ENCODE peak calls at places on chromosomes 4 and X, in five cellular contexts. One of them, this sample, is unnamed.

GRCh38 chr4:144816668-144817067 is 170.7 kb downstream of the HHIP start:
- DNase-seq in IMR-90: no peak
- DNase-seq in stimulated activated CD8-positive, alpha-beta memory T cell treated with anti-CD3 and anti-CD28 coated beads, Interleukin-4, amount 100 ng/mL, for 4 hours: no peak
- DNase-seq in left lung: no peak
- DNase-seq in T-helper 9 cell: no peak
- DNase-seq in this sample: no peak

GRCh38 chr4:85677286-85677685 is 202.3 kb downstream of the ARHGAP24 start:
- DNase-seq in IMR-90: no peak
- DNase-seq in stimulated activated CD8-positive, alpha-beta memory T cell treated with anti-CD3 and anti-CD28 coated beads, Interleukin-4, amount 100 ng/mL, for 4 hours: no peak
- DNase-seq in left lung: no peak
- DNase-seq in T-helper 9 cell: no peak
- DNase-seq in this sample: no peak

GRCh38 chrX:134676440-134676839 is 18.2 kb upstream of the PLAC1 start:
- DNase-seq in IMR-90: peak
- DNase-seq in stimulated activated CD8-positive, alpha-beta memory T cell treated with anti-CD3 and anti-CD28 coated beads, Interleukin-4, amount 100 ng/mL, for 4 hours: no peak
- DNase-seq in left lung: no peak
- DNase-seq in T-helper 9 cell: no peak
- DNase-seq in this sample: peak

GRCh38 chr4:107866726-107867125 is 42.0 kb downstream of the SGMS2 start:
- DNase-seq in IMR-90: no peak
- DNase-seq in stimulated activated CD8-positive, alpha-beta memory T cell treated with anti-CD3 and anti-CD28 coated beads, Interleukin-4, amount 100 ng/mL, for 4 hours: no peak
- DNase-seq in left lung: no peak
- DNase-seq in T-helper 9 cell: no peak
- DNase-seq in this sample: no peak

GRCh38 chrX:68419934-68420333 is 13.4 kb downstream of the OPHN1 start:
- DNase-seq in IMR-90: no peak
- DNase-seq in stimulated activated CD8-positive, alpha-beta memory T cell treated with anti-CD3 and anti-CD28 coated beads, Interleukin-4, amount 100 ng/mL, for 4 hours: no peak
- DNase-seq in left lung: no peak
- DNase-seq in T-helper 9 cell: no peak
- DNase-seq in this sample: no peak

GRCh38 chr4:168713193-168713592 is 216.3 kb downstream of the PALLD start:
- DNase-seq in IMR-90: no peak
- DNase-seq in stimulated activated CD8-positive, alpha-beta memory T cell treated with anti-CD3 and anti-CD28 coated beads, Interleukin-4, amount 100 ng/mL, for 4 hours: no peak
- DNase-seq in left lung: no peak
- DNase-seq in T-helper 9 cell: no peak
- DNase-seq in this sample: no peak

GRCh38 chr4:157885785-157886184 is 287.0 kb downstream of the GASK1B start:
- DNase-seq in IMR-90: no peak
- DNase-seq in stimulated activated CD8-positive, alpha-beta memory T cell treated with anti-CD3 and anti-CD28 coated beads, Interleukin-4, amount 100 ng/mL, for 4 hours: no peak
- DNase-seq in left lung: no peak
- DNase-seq in T-helper 9 cell: no peak
- DNase-seq in this sample: no peak

GRCh38 chr4:187724526-187724925 is 271.0 kb upstream of the ZFP42 start:
- DNase-seq in IMR-90: no peak
- DNase-seq in stimulated activated CD8-positive, alpha-beta memory T cell treated with anti-CD3 and anti-CD28 coated beads, Interleukin-4, amount 100 ng/mL, for 4 hours: no peak
- DNase-seq in left lung: no peak
- DNase-seq in T-helper 9 cell: no peak
- DNase-seq in this sample: no peak

GRCh38 chr4:12844111-12844510 is 640.0 kb downstream of the RAB28 start:
- DNase-seq in IMR-90: no peak
- DNase-seq in stimulated activated CD8-positive, alpha-beta memory T cell treated with anti-CD3 and anti-CD28 coated beads, Interleukin-4, amount 100 ng/mL, for 4 hours: no peak
- DNase-seq in left lung: no peak
- DNase-seq in T-helper 9 cell: no peak
- DNase-seq in this sample: no peak

GRCh38 chrX:46989548-46989947 is 77.3 kb downstream of the JADE3 start:
- DNase-seq in IMR-90: no peak
- DNase-seq in stimulated activated CD8-positive, alpha-beta memory T cell treated with anti-CD3 and anti-CD28 coated beads, Interleukin-4, amount 100 ng/mL, for 4 hours: no peak
- DNase-seq in left lung: no peak
- DNase-seq in T-helper 9 cell: no peak
- DNase-seq in this sample: no peak

GRCh38 chr4:118801895-118802575 is 33.9 kb downstream of the SEC24D start:
- DNase-seq in IMR-90: no peak
- DNase-seq in stimulated activated CD8-positive, alpha-beta memory T cell treated with anti-CD3 and anti-CD28 coated beads, Interleukin-4, amount 100 ng/mL, for 4 hours: no peak
- DNase-seq in left lung: no peak
- DNase-seq in T-helper 9 cell: no peak
- DNase-seq in this sample: no peak

GRCh38 chrX:8960809-8961413 is 73.0 kb downstream of the FAM9B start:
- DNase-seq in IMR-90: no peak
- DNase-seq in stimulated activated CD8-positive, alpha-beta memory T cell treated with anti-CD3 and anti-CD28 coated beads, Interleukin-4, amount 100 ng/mL, for 4 hours: no peak
- DNase-seq in left lung: no peak
- DNase-seq in T-helper 9 cell: no peak
- DNase-seq in this sample: no peak

GRCh38 chr4:168743576-168743975 is 246.7 kb downstream of the PALLD start:
- DNase-seq in IMR-90: peak
- DNase-seq in stimulated activated CD8-positive, alpha-beta memory T cell treated with anti-CD3 and anti-CD28 coated beads, Interleukin-4, amount 100 ng/mL, for 4 hours: no peak
- DNase-seq in left lung: no peak
- DNase-seq in T-helper 9 cell: no peak
- DNase-seq in this sample: no peak

GRCh38 chr4:183905081-183905592 is at the start of gene STOX2:
- DNase-seq in IMR-90: peak
- DNase-seq in stimulated activated CD8-positive, alpha-beta memory T cell treated with anti-CD3 and anti-CD28 coated beads, Interleukin-4, amount 100 ng/mL, for 4 hours: no peak
- DNase-seq in left lung: peak
- DNase-seq in T-helper 9 cell: no peak
- DNase-seq in this sample: no peak

GRCh38 chr4:89556596-89557305 is 249.2 kb upstream of the GPRIN3 start:
- DNase-seq in IMR-90: peak
- DNase-seq in stimulated activated CD8-positive, alpha-beta memory T cell treated with anti-CD3 and anti-CD28 coated beads, Interleukin-4, amount 100 ng/mL, for 4 hours: no peak
- DNase-seq in left lung: no peak
- DNase-seq in T-helper 9 cell: no peak
- DNase-seq in this sample: no peak

GRCh38 chr4:53702334-53703266 is 111.3 kb upstream of the LNX1 start:
- DNase-seq in IMR-90: peak
- DNase-seq in stimulated activated CD8-positive, alpha-beta memory T cell treated with anti-CD3 and anti-CD28 coated beads, Interleukin-4, amount 100 ng/mL, for 4 hours: no peak
- DNase-seq in left lung: peak
- DNase-seq in T-helper 9 cell: no peak
- DNase-seq in this sample: peak

GRCh38 chr4:65450899-65451298 is 219.4 kb downstream of the EPHA5 start:
- DNase-seq in IMR-90: no peak
- DNase-seq in stimulated activated CD8-positive, alpha-beta memory T cell treated with anti-CD3 and anti-CD28 coated beads, Interleukin-4, amount 100 ng/mL, for 4 hours: no peak
- DNase-seq in left lung: no peak
- DNase-seq in T-helper 9 cell: no peak
- DNase-seq in this sample: no peak

GRCh38 chr4:98627883-98628282 is 30.5 kb downstream of the TSPAN5 start:
- DNase-seq in IMR-90: peak
- DNase-seq in stimulated activated CD8-positive, alpha-beta memory T cell treated with anti-CD3 and anti-CD28 coated beads, Interleukin-4, amount 100 ng/mL, for 4 hours: no peak
- DNase-seq in left lung: no peak
- DNase-seq in T-helper 9 cell: no peak
- DNase-seq in this sample: no peak

GRCh38 chr4:3193531-3194203 is 55.3 kb upstream of the MSANTD1 start:
- DNase-seq in IMR-90: peak
- DNase-seq in stimulated activated CD8-positive, alpha-beta memory T cell treated with anti-CD3 and anti-CD28 coated beads, Interleukin-4, amount 100 ng/mL, for 4 hours: no peak
- DNase-seq in left lung: no peak
- DNase-seq in T-helper 9 cell: no peak
- DNase-seq in this sample: peak

GRCh38 chrX:24682739-24683432 is 10.8 kb upstream of the POLA1 start:
- DNase-seq in IMR-90: no peak
- DNase-seq in stimulated activated CD8-positive, alpha-beta memory T cell treated with anti-CD3 and anti-CD28 coated beads, Interleukin-4, amount 100 ng/mL, for 4 hours: no peak
- DNase-seq in left lung: no peak
- DNase-seq in T-helper 9 cell: no peak
- DNase-seq in this sample: no peak

This sample was measured in HT-29.